ENCODE peak calls at places on chromosome 14, in ten cellular contexts. One of them, this sample, is unnamed.

GRCh38 chr14:96631030-96631429 is 128.8 kb downstream of the PAPOLA start:
- DNase-seq in PC-3: no peak
- DNase-seq in GM23248: no peak
- DNase-seq in H1: no peak
- DNase-seq in OCI-LY7: no peak
- DNase-seq in mesenchymal stem cell: no peak
- DNase-seq in Karpas-422: no peak
- DNase-seq in GM23338: no peak
- DNase-seq in fibroblast of lung: no peak
- DNase-seq in neuronal stem cell: no peak
- DNase-seq in this sample: no peak

GRCh38 chr14:65604946-65605345 is 192.4 kb downstream of the FUT8 start:
- DNase-seq in PC-3: peak; percentile 35
- DNase-seq in GM23248: peak; percentile 11
- DNase-seq in H1: no peak
- DNase-seq in OCI-LY7: no peak
- DNase-seq in mesenchymal stem cell: no peak
- DNase-seq in Karpas-422: no peak
- DNase-seq in GM23338: no peak
- DNase-seq in fibroblast of lung: no peak
- DNase-seq in neuronal stem cell: no peak
- DNase-seq in this sample: no peak

GRCh38 chr14:56324831-56325230 is 206.6 kb downstream of the PELI2 start:
- DNase-seq in PC-3: no peak
- DNase-seq in GM23248: peak; percentile 79
- DNase-seq in H1: no peak
- DNase-seq in OCI-LY7: no peak
- DNase-seq in mesenchymal stem cell: no peak
- DNase-seq in Karpas-422: no peak
- DNase-seq in GM23338: no peak
- DNase-seq in fibroblast of lung: peak; percentile 65
- DNase-seq in neuronal stem cell: no peak
- DNase-seq in this sample: no peak

GRCh38 chr14:61525293-61526011 is 169.9 kb upstream of the HIF1A start:
- DNase-seq in PC-3: peak; percentile 100
- DNase-seq in GM23248: peak; percentile 82
- DNase-seq in H1: no peak
- DNase-seq in OCI-LY7: no peak
- DNase-seq in mesenchymal stem cell: peak; percentile 91
- DNase-seq in Karpas-422: no peak
- DNase-seq in GM23338: no peak
- DNase-seq in fibroblast of lung: peak; percentile 89
- DNase-seq in neuronal stem cell: no peak
- DNase-seq in this sample: peak; percentile 94

GRCh38 chr14:35353409-35354172 is 51.0 kb downstream of the NFKBIA start:
- DNase-seq in PC-3: peak; percentile 88
- DNase-seq in GM23248: no peak
- DNase-seq in H1: no peak
- DNase-seq in OCI-LY7: no peak
- DNase-seq in mesenchymal stem cell: no peak
- DNase-seq in Karpas-422: no peak
- DNase-seq in GM23338: no peak
- DNase-seq in fibroblast of lung: no peak
- DNase-seq in neuronal stem cell: no peak
- DNase-seq in this sample: no peak

GRCh38 chr14:105315211-105315721 is 718 bp downstream of the PACS2 start:
- DNase-seq in PC-3: peak; percentile 56
- DNase-seq in GM23248: peak; percentile 50
- DNase-seq in H1: no peak
- DNase-seq in OCI-LY7: peak; percentile 63
- DNase-seq in mesenchymal stem cell: peak; percentile 55
- DNase-seq in Karpas-422: no peak
- DNase-seq in GM23338: peak; percentile 67
- DNase-seq in fibroblast of lung: peak; percentile 33
- DNase-seq in neuronal stem cell: no peak
- DNase-seq in this sample: peak; percentile 54

GRCh38 chr14:104297721-104298401 is 159.5 kb downstream of the KIF26A start:
- DNase-seq in PC-3: no peak
- DNase-seq in GM23248: no peak
- DNase-seq in H1: no peak
- DNase-seq in OCI-LY7: no peak
- DNase-seq in mesenchymal stem cell: no peak
- DNase-seq in Karpas-422: no peak
- DNase-seq in GM23338: no peak
- DNase-seq in fibroblast of lung: no peak
- DNase-seq in neuronal stem cell: no peak
- DNase-seq in this sample: no peak

GRCh38 chr14:79613625-79614024 is 597.7 kb downstream of the DIO2 start:
- DNase-seq in PC-3: no peak
- DNase-seq in GM23248: no peak
- DNase-seq in H1: no peak
- DNase-seq in OCI-LY7: no peak
- DNase-seq in mesenchymal stem cell: no peak
- DNase-seq in Karpas-422: no peak
- DNase-seq in GM23338: no peak
- DNase-seq in fibroblast of lung: no peak
- DNase-seq in neuronal stem cell: no peak
- DNase-seq in this sample: no peak

DNA sequence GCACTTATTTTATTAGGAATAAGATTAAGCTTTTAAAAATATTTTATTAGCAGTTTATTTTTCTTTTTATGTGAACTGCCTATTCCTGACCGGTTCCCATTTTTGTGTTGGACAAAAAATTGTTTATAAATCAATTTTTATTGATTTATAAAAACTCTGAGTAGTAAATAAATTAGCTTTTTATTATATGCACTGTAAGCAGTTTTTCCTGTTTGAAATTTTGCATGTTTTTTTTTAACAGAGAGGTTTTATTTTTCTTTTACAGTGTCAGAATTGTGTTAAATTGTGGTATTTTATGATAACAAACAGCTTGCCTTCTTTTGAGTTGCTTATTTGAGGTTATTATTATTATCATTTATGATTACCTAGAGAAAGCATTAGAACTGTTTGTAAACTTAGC is 68.1 kb downstream of the FOXA1 start:
- DNase-seq in PC-3: no peak
- DNase-seq in GM23248: no peak
- DNase-seq in H1: no peak
- DNase-seq in OCI-LY7: no peak
- DNase-seq in mesenchymal stem cell: no peak
- DNase-seq in Karpas-422: no peak
- DNase-seq in GM23338: no peak
- DNase-seq in fibroblast of lung: no peak
- DNase-seq in neuronal stem cell: no peak
- DNase-seq in this sample: no peak
- H3K4me3 ChIP-seq in PC-3: no peak overlapping the region
- H3K4me3 ChIP-seq in GM23248: no peak overlapping the region
- H3K4me3 ChIP-seq in H1: no peak overlapping the region
- H3K4me3 ChIP-seq in OCI-LY7: no peak overlapping the region
- H3K4me3 ChIP-seq in mesenchymal stem cell: no peak overlapping the region
- H3K4me3 ChIP-seq in Karpas-422: no peak overlapping the region
- H3K4me3 ChIP-seq in GM23338: no peak overlapping the region
- H3K4me3 ChIP-seq in fibroblast of lung: no peak overlapping the region
- H3K4me3 ChIP-seq in neuronal stem cell: no peak overlapping the region
- H3K4me3 ChIP-seq in this sample: no peak overlapping the region

GRCh38 chr14:90453401-90453951 is 56.6 kb downstream of the CALM1 start:
- DNase-seq in PC-3: no peak
- DNase-seq in GM23248: peak; percentile 10
- DNase-seq in H1: no peak
- DNase-seq in OCI-LY7: no peak
- DNase-seq in mesenchymal stem cell: no peak
- DNase-seq in Karpas-422: no peak
- DNase-seq in GM23338: no peak
- DNase-seq in fibroblast of lung: peak; percentile 48
- DNase-seq in neuronal stem cell: no peak
- DNase-seq in this sample: no peak

GRCh38 chr14:90451953-90452352 is 55.1 kb downstream of the CALM1 start:
- DNase-seq in PC-3: no peak
- DNase-seq in GM23248: no peak
- DNase-seq in H1: no peak
- DNase-seq in OCI-LY7: no peak
- DNase-seq in mesenchymal stem cell: no peak
- DNase-seq in Karpas-422: no peak
- DNase-seq in GM23338: no peak
- DNase-seq in fibroblast of lung: no peak
- DNase-seq in neuronal stem cell: no peak
- DNase-seq in this sample: no peak

GRCh38 chr14:90450667-90451066 is 53.8 kb downstream of the CALM1 start:
- DNase-seq in PC-3: no peak
- DNase-seq in GM23248: no peak
- DNase-seq in H1: no peak
- DNase-seq in OCI-LY7: no peak
- DNase-seq in mesenchymal stem cell: no peak
- DNase-seq in Karpas-422: no peak
- DNase-seq in GM23338: no peak
- DNase-seq in fibroblast of lung: no peak
- DNase-seq in neuronal stem cell: no peak
- DNase-seq in this sample: no peak

GRCh38 chr14:90451443-90451842 is 54.6 kb downstream of the CALM1 start:
- DNase-seq in PC-3: no peak
- DNase-seq in GM23248: no peak
- DNase-seq in H1: no peak
- DNase-seq in OCI-LY7: no peak
- DNase-seq in mesenchymal stem cell: no peak
- DNase-seq in Karpas-422: no peak
- DNase-seq in GM23338: no peak
- DNase-seq in fibroblast of lung: no peak
- DNase-seq in neuronal stem cell: no peak
- DNase-seq in this sample: no peak

DNA sequence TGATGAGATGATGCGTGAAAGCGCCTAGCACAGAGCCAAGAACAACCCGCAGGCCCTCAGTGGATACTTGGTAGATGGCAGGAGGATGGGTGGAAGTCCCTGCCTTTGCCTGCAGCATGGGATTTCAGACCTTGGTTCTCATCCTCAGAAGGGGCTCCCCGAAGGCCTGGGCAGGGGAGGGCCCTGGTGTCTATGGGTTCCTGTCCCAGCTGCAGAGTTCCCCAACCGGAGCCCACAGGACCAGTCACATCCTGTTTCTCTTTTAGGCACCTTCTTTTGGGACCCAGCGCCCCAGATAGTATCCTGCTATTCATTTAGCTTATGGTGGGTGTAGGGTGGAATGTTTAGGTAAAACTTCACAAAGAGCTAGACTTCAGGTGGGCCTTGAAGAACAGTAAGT is 55.5 kb downstream of the CALM1 start:
- DNase-seq in PC-3: no peak
- DNase-seq in GM23248: no peak
- DNase-seq in H1: no peak
- DNase-seq in OCI-LY7: no peak
- DNase-seq in mesenchymal stem cell: no peak
- DNase-seq in Karpas-422: no peak
- DNase-seq in GM23338: no peak
- DNase-seq in fibroblast of lung: no peak
- DNase-seq in neuronal stem cell: no peak
- DNase-seq in this sample: no peak
- H3K4me2 ChIP-seq in PC-3: no peak overlapping the region
- H3K4me2 ChIP-seq in GM23248: no peak overlapping the region
- H3K4me2 ChIP-seq in H1: no peak overlapping the region
- H3K4me2 ChIP-seq in OCI-LY7: no peak overlapping the region
- H3K4me2 ChIP-seq in mesenchymal stem cell: no peak overlapping the region
- H3K4me2 ChIP-seq in Karpas-422: no peak overlapping the region
- H3K4me2 ChIP-seq in GM23338: no peak overlapping the region
- H3K4me2 ChIP-seq in fibroblast of lung: no peak overlapping the region
- H3K4me2 ChIP-seq in neuronal stem cell: no peak overlapping the region
- H3K4me2 ChIP-seq in this sample: no peak overlapping the region

GRCh38 chr14:69695664-69696527 is 71.0 kb upstream of the SRSF5 start:
- DNase-seq in PC-3: no peak
- DNase-seq in GM23248: peak; percentile 38
- DNase-seq in H1: no peak
- DNase-seq in OCI-LY7: peak; percentile 54
- DNase-seq in mesenchymal stem cell: no peak
- DNase-seq in Karpas-422: peak; percentile 81
- DNase-seq in GM23338: no peak
- DNase-seq in fibroblast of lung: peak; percentile 65
- DNase-seq in neuronal stem cell: no peak
- DNase-seq in this sample: no peak

GRCh38 chr14:69694730-69695663 is 71.9 kb upstream of the SRSF5 start:
- DNase-seq in PC-3: no peak
- DNase-seq in GM23248: peak; percentile 72
- DNase-seq in H1: no peak
- DNase-seq in OCI-LY7: peak; percentile 48
- DNase-seq in mesenchymal stem cell: no peak
- DNase-seq in Karpas-422: peak; percentile 77
- DNase-seq in GM23338: no peak
- DNase-seq in fibroblast of lung: peak; percentile 60
- DNase-seq in neuronal stem cell: no peak
- DNase-seq in this sample: peak; percentile 17

GRCh38 chr14:69698572-69698971 is 68.4 kb upstream of the SRSF5 start:
- DNase-seq in PC-3: no peak
- DNase-seq in GM23248: no peak
- DNase-seq in H1: no peak
- DNase-seq in OCI-LY7: no peak
- DNase-seq in mesenchymal stem cell: no peak
- DNase-seq in Karpas-422: no peak
- DNase-seq in GM23338: no peak
- DNase-seq in fibroblast of lung: no peak
- DNase-seq in neuronal stem cell: no peak
- DNase-seq in this sample: no peak

GRCh38 chr14:69693823-69694729 is 72.9 kb upstream of the SRSF5 start:
- DNase-seq in PC-3: no peak
- DNase-seq in GM23248: peak; percentile 47
- DNase-seq in H1: no peak
- DNase-seq in OCI-LY7: peak; percentile 52
- DNase-seq in mesenchymal stem cell: no peak
- DNase-seq in Karpas-422: peak; percentile 60
- DNase-seq in GM23338: no peak
- DNase-seq in fibroblast of lung: no peak
- DNase-seq in neuronal stem cell: no peak
- DNase-seq in this sample: no peak

DNA sequence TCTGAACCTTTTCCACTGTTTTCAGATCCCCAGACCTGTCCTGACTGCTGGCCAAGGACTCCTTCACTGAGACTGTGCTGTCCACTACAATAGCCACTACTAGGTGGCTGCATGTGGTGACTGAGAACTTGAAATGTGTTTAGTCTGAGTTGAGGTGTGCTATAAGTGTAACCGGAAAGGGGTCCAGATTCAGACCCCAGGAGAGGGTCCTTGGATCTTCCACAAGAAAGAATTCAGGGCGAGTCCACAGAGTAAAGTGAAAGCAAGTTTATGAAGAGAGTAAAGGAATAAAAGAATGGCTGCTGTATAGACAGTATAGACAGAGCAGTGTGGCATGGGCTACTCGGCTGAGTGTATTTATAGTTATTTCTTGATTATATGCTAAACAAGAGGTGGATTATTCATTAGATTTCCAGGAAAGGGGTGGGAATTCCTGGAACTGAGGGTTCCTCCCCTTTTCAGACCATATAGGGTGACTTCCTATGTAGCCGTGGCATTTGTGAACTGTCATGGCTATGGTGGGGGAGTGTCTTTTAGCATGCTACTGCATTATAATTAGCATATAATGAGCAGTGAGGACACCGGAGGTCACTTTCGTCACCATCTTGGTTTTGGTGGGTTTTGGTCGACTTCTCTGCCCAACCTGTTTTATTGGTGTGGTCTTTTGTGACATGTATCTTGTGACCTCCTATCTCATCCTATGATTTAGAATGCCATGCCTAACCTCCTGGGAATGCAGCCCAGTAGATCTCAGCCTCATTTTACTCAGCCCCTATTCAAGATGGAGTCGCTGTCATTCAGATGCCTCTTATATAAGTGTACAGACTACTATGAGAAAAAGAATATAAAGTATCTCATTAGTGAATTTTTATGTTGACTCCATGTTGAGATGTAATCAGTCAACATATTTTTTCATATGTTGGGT is 70.0 kb upstream of the SRSF5 start:
- DNase-seq in PC-3: no peak
- DNase-seq in GM23248: peak; percentile 21
- DNase-seq in H1: no peak
- DNase-seq in OCI-LY7: no peak
- DNase-seq in mesenchymal stem cell: peak; percentile 38
- DNase-seq in Karpas-422: peak; percentile 61
- DNase-seq in GM23338: no peak
- DNase-seq in fibroblast of lung: peak; percentile 47
- DNase-seq in neuronal stem cell: no peak
- DNase-seq in this sample: no peak
- H2AFZ ChIP-seq in PC-3: no peak overlapping the region
- H2AFZ ChIP-seq in GM23248: no peak overlapping the region
- H2AFZ ChIP-seq in H1: no peak overlapping the region
- H2AFZ ChIP-seq in OCI-LY7: no peak overlapping the region
- H2AFZ ChIP-seq in mesenchymal stem cell: no peak overlapping the region
- H2AFZ ChIP-seq in Karpas-422: no peak overlapping the region
- H2AFZ ChIP-seq in GM23338: no peak overlapping the region
- H2AFZ ChIP-seq in fibroblast of lung: no peak overlapping the region
- H2AFZ ChIP-seq in neuronal stem cell: no peak overlapping the region
- H2AFZ ChIP-seq in this sample: no peak overlapping the region

GRCh38 chr14:58238252-58239247 is 6.1 kb upstream of the PSMA3 start:
- DNase-seq in PC-3: no peak
- DNase-seq in GM23248: peak; percentile 34
- DNase-seq in H1: no peak
- DNase-seq in OCI-LY7: no peak
- DNase-seq in mesenchymal stem cell: peak; percentile 12
- DNase-seq in Karpas-422: no peak
- DNase-seq in GM23338: peak; percentile 60
- DNase-seq in fibroblast of lung: peak; percentile 27
- DNase-seq in neuronal stem cell: no peak
- DNase-seq in this sample: no peak
- H3K4me3 ChIP-seq in PC-3: no peak overlapping the region
- H3K4me3 ChIP-seq in GM23248: peak overlapping the region; percentile 95
- H3K4me3 ChIP-seq in H1: peak overlapping the region; percentile 24
- H3K4me3 ChIP-seq in OCI-LY7: peak overlapping the region; percentile 81
- H3K4me3 ChIP-seq in mesenchymal stem cell: no peak overlapping the region
- H3K4me3 ChIP-seq in Karpas-422: peak overlapping the region; percentile 76
- H3K4me3 ChIP-seq in GM23338: peak overlapping the region; percentile 77
- H3K4me3 ChIP-seq in fibroblast of lung: peak overlapping the region; percentile 90
- H3K4me3 ChIP-seq in neuronal stem cell: no peak overlapping the region
- H3K4me3 ChIP-seq in this sample: no peak overlapping the region